ENCODE peak calls at places on chromosomes 4 and X, in six cellular contexts. One of them, this sample, is unnamed.

GRCh38 chr4:20486433-20486832 is 213.8 kb upstream of the PACRGL start:
- DNase-seq in endodermal cell: no peak
- DNase-seq in H9: no peak
- DNase-seq in Karpas-422: no peak
- DNase-seq in GM23248: no peak
- DNase-seq in astrocyte: no peak
- DNase-seq in this sample: no peak

GRCh38 chr4:102344520-102344954 is 745 bp downstream of the SLC39A8 start:
- DNase-seq in endodermal cell: peak; percentile 89
- DNase-seq in GM23248: peak; percentile 75
- DNase-seq in astrocyte: peak; percentile 48
- DNase-seq in Karpas-422: peak; percentile 89
- DNase-seq in H9: peak; percentile 61
- DNase-seq in this sample: peak; percentile 79

GRCh38 chrX:129577473-129577872 is 37.4 kb downstream of the OCRL start:
- DNase-seq in GM23248: peak; percentile 91
- DNase-seq in H9: no peak
- DNase-seq in Karpas-422: no peak
- DNase-seq in astrocyte: peak; percentile 74
- DNase-seq in endodermal cell: no peak
- DNase-seq in this sample: no peak

GRCh38 chr4:52173470-52174055 is 122.5 kb downstream of the SPATA18 start:
- DNase-seq in endodermal cell: no peak
- DNase-seq in astrocyte: no peak
- DNase-seq in H9: no peak
- DNase-seq in Karpas-422: no peak
- DNase-seq in GM23248: peak; percentile 61
- DNase-seq in this sample: no peak

GRCh38 chr4:151147000-151147399 is 47.6 kb downstream of the RPS3A start:
- DNase-seq in endodermal cell: no peak
- DNase-seq in astrocyte: no peak
- DNase-seq in H9: no peak
- DNase-seq in GM23248: no peak
- DNase-seq in Karpas-422: no peak
- DNase-seq in this sample: no peak

GRCh38 chrX:40496728-40497127 is 84.0 kb upstream of the ATP6AP2 start:
- DNase-seq in H9: peak; percentile 52
- DNase-seq in Karpas-422: no peak
- DNase-seq in GM23248: peak; percentile 37
- DNase-seq in endodermal cell: peak; percentile 66
- DNase-seq in astrocyte: peak; percentile 29
- DNase-seq in this sample: peak; percentile 50

GRCh38 chr4:112379306-112379705 is 82.1 kb downstream of the ALPK1 start:
- DNase-seq in Karpas-422: no peak
- DNase-seq in H9: peak; percentile 93
- DNase-seq in endodermal cell: peak; percentile 95
- DNase-seq in astrocyte: no peak
- DNase-seq in GM23248: no peak
- DNase-seq in this sample: peak; percentile 94

GRCh38 chr4:39178706-39179105 is 3.6 kb upstream of the WDR19 start:
- DNase-seq in Karpas-422: no peak
- DNase-seq in H9: no peak
- DNase-seq in astrocyte: peak; percentile 30
- DNase-seq in GM23248: no peak
- DNase-seq in endodermal cell: no peak
- DNase-seq in this sample: no peak

DNA sequence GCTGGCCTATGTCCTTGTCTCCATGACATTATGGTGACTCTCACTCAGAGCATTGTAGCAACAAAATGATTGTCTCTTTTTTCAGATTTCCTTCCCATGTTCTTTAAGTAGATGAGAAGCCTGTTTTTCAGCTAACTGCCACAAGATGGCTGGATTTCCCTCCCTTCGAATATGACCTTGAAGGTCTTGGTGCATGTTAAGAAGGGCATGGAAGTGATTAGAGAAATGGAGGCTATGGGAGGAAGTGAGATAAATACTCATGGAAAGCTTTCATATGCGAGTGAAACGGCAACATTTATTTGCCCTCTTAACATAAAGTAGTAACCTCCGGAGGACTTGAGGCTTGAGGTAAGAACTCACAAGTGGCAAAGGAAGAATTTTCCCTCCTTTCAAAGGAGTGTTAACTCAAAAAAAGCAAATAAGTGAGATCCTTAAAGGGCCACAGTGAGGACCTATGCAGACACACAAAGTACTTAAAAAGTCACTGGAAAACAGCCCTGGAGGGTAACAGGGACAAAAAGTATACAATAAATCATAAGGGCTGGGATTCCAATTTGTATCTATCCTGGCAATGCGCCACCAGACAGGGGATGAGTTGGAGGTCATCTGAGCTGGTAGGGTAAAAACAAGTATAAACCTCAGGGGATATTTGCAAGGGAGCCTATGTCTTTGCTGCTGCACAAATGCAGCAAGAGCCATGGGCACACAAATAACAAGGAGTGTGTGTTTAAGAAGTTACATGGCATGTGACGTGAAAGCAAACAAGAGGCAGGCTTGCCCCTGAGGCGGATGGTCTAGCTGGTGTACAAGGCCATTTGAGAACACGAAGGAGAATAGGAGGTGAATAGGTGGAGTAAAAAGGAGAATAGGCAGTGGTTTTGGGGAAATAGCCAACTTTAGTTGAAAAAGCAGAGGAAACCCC is 96.2 kb downstream of the CPE start:
- DNase-seq in GM23248: no peak
- DNase-seq in endodermal cell: no peak
- DNase-seq in H9: no peak
- DNase-seq in astrocyte: no peak
- DNase-seq in Karpas-422: no peak
- DNase-seq in this sample: no peak
- H3K9me3 ChIP-seq in GM23248: no peaks in the 10 kb centered on the region
- H3K9me3 ChIP-seq in endodermal cell: peaks cover 84% of the 10 kb centered on the region
- H3K9me3 ChIP-seq in H9: peaks cover 43% of the 10 kb centered on the region
- H3K9me3 ChIP-seq in astrocyte: peaks cover 3% of the 10 kb centered on the region
- H3K9me3 ChIP-seq in Karpas-422: peaks cover 19% of the 10 kb centered on the region
- H3K9me3 ChIP-seq in this sample: peaks cover 30% of the 10 kb centered on the region

GRCh38 chr4:2790583-2791517 is 2.0 kb upstream of the SH3BP2 start:
- DNase-seq in H9: no peak
- DNase-seq in GM23248: no peak
- DNase-seq in Karpas-422: no peak
- DNase-seq in astrocyte: no peak
- DNase-seq in endodermal cell: peak; percentile 69
- DNase-seq in this sample: no peak
- H3K4me1 ChIP-seq in H9: no peaks in the 10 kb centered on the region
- H3K4me1 ChIP-seq in GM23248: peaks cover 20% of the 10 kb centered on the region
- H3K4me1 ChIP-seq in Karpas-422: peaks cover 38% of the 10 kb centered on the region
- H3K4me1 ChIP-seq in astrocyte: peaks cover 17% of the 10 kb centered on the region
- H3K4me1 ChIP-seq in endodermal cell: peaks cover 8% of the 10 kb centered on the region
- H3K4me1 ChIP-seq in this sample: no peaks in the 10 kb centered on the region

DNA sequence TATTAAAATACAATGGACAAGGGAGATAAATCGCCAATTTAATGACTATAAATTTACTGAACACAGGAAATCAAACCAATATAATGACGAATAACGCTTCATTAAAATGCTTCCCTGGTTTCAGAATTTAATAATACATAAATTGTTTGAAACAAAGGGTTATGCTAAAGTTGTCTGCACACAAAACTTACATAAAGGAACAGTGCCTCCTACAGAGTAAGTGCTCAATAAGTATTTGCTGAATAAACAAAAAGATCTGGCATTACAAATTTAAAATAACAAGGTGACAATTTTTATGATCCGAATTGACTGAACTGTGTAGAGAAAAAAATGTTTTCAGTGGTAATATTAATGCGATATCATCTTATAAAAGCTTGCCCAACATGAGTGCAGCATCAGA is 69.6 kb downstream of the NOCT start:
- DNase-seq in GM23248: peak; percentile 57
- DNase-seq in H9: no peak
- DNase-seq in astrocyte: peak; percentile 14
- DNase-seq in Karpas-422: no peak
- DNase-seq in endodermal cell: no peak
- DNase-seq in this sample: no peak
- H3K9ac ChIP-seq in GM23248: peak overlapping the region; percentile 94
- H3K9ac ChIP-seq in H9: no peak overlapping the region
- H3K9ac ChIP-seq in astrocyte: peak overlapping the region; percentile 98
- H3K9ac ChIP-seq in Karpas-422: peak overlapping the region; percentile 98
- H3K9ac ChIP-seq in endodermal cell: peak overlapping the region; percentile 74
- H3K9ac ChIP-seq in this sample: no peak overlapping the region

GRCh38 chr4:117001077-117001476 is 84.3 kb downstream of the TRAM1L1 start:
- DNase-seq in Karpas-422: no peak
- DNase-seq in endodermal cell: no peak
- DNase-seq in H9: no peak
- DNase-seq in GM23248: no peak
- DNase-seq in astrocyte: no peak
- DNase-seq in this sample: peak; percentile 39
- H3K9me3 ChIP-seq in Karpas-422: peaks cover 6% of the 10 kb centered on the region
- H3K9me3 ChIP-seq in endodermal cell: no peaks in the 10 kb centered on the region
- H3K9me3 ChIP-seq in H9: no peaks in the 10 kb centered on the region
- H3K9me3 ChIP-seq in GM23248: peaks cover 3% of the 10 kb centered on the region
- H3K9me3 ChIP-seq in astrocyte: no peaks in the 10 kb centered on the region
- H3K9me3 ChIP-seq in this sample: no peaks in the 10 kb centered on the region

GRCh38 chr4:123785515-123785914 is 388.9 kb downstream of the SPRY1 start:
- DNase-seq in astrocyte: peak; percentile 99
- DNase-seq in Karpas-422: no peak
- DNase-seq in endodermal cell: peak; percentile 54
- DNase-seq in H9: peak; percentile 66
- DNase-seq in GM23248: peak; percentile 97
- DNase-seq in this sample: peak; percentile 64

GRCh38 chr4:123786159-123786915 is 389.7 kb downstream of the SPRY1 start:
- DNase-seq in astrocyte: no peak
- DNase-seq in GM23248: peak; percentile 27
- DNase-seq in endodermal cell: no peak
- DNase-seq in H9: no peak
- DNase-seq in Karpas-422: no peak
- DNase-seq in this sample: no peak

GRCh38 chr4:123788577-123788976 is 392.0 kb downstream of the SPRY1 start:
- DNase-seq in astrocyte: no peak
- DNase-seq in H9: no peak
- DNase-seq in GM23248: peak; percentile 38
- DNase-seq in endodermal cell: no peak
- DNase-seq in Karpas-422: no peak
- DNase-seq in this sample: no peak

GRCh38 chr4:123787710-123788109 is 391.1 kb downstream of the SPRY1 start:
- DNase-seq in H9: no peak
- DNase-seq in GM23248: peak; percentile 35
- DNase-seq in astrocyte: no peak
- DNase-seq in endodermal cell: no peak
- DNase-seq in Karpas-422: no peak
- DNase-seq in this sample: no peak

GRCh38 chr4:123786955-123787354 is 390.4 kb downstream of the SPRY1 start:
- DNase-seq in astrocyte: peak; percentile 76
- DNase-seq in Karpas-422: no peak
- DNase-seq in GM23248: peak; percentile 25
- DNase-seq in H9: no peak
- DNase-seq in endodermal cell: no peak
- DNase-seq in this sample: peak; percentile 9
- H3K4me1 ChIP-seq in astrocyte: peaks cover 18% of the 10 kb centered on the region
- H3K4me1 ChIP-seq in Karpas-422: no peaks in the 10 kb centered on the region
- H3K4me1 ChIP-seq in GM23248: peaks cover 55% of the 10 kb centered on the region
- H3K4me1 ChIP-seq in H9: peaks cover 5% of the 10 kb centered on the region
- H3K4me1 ChIP-seq in endodermal cell: no peaks in the 10 kb centered on the region
- H3K4me1 ChIP-seq in this sample: peaks cover 29% of the 10 kb centered on the region

This sample was measured in neural progenitor cell.